ENCODE peak calls at places on chromosomes 7 and 10, in seven cellular contexts. F, E, B, V, L, C and I are unnamed samples.

GRCh38 chr10:23341004-23341403 is 3.6 kb downstream of the C10orf67 start:
- DNase-seq in F (no peak), E (no peak), B (no peak), V (no peak), L (no peak), C (no peak), I (no peak)

GRCh38 chr10:76082232-76082631 is 650.8 kb downstream of the LRMDA start:
- DNase-seq in F (no peak), E (no peak), B (no peak), V (no peak), L (no peak), C (no peak), I (no peak)

GRCh38 chr7:158367634-158367982 is 220.0 kb downstream of the PTPRN2 start:
- DNase-seq in F (no peak), E (no peak), B (no peak), V (no peak), L (no peak), C (no peak), I (no peak)

GRCh38 chr10:71228875-71229720 is 16.7 kb downstream of the UNC5B start:
- DNase-seq in F (no peak), E (no peak), B (peak; percentile 62), V (no peak), L (no peak), C (no peak), I (no peak)

GRCh38 chr10:31320598-31321211 is 1.7 kb downstream of the ZEB1 start:
- DNase-seq in F (peak; percentile 54), E (peak; percentile 32), B (no peak), V (no peak), L (peak; percentile 54), C (peak; percentile 68), I (peak; percentile 55)

GRCh38 chr7:41110186-41110585 is 592.7 kb downstream of the INHBA start:
- DNase-seq in F (no peak), E (no peak), B (no peak), V (no peak), L (no peak), C (no peak), I (no peak)

GRCh38 chr10:11161910-11162309 is 144.2 kb downstream of the CELF2 start:
- DNase-seq in F (no peak), E (no peak), B (no peak), V (no peak), L (no peak), C (no peak), I (no peak)

GRCh38 chr7:67625257-67625713 is 628.7 kb downstream of the TYW1 start:
- DNase-seq in F (peak; percentile 52), E (peak; percentile 92), B (peak; percentile 80), V (peak; percentile 53), L (peak; percentile 77), C (peak; percentile 84), I (no peak)

GRCh38 chr7:25758559-25758958 is 393.4 kb upstream of the NFE2L3 start:
- DNase-seq in F (no peak), E (no peak), B (no peak), V (no peak), L (no peak), C (no peak), I (no peak)

GRCh38 chr7:18508441-18509427 is 13.2 kb downstream of the HDAC9 start:
- DNase-seq in F (no peak), E (no peak), B (no peak), V (no peak), L (peak; percentile 50), C (no peak), I (no peak)

GRCh38 chr7:116327751-116328150 is 117.4 kb downstream of the TES start:
- DNase-seq in F (no peak), E (no peak), B (no peak), V (no peak), L (peak; percentile 20), C (no peak), I (no peak)

GRCh38 chr7:139741239-139741638 is 36.6 kb downstream of the HIPK2 start:
- DNase-seq in F (no peak), E (no peak), B (no peak), V (no peak), L (no peak), C (no peak), I (no peak)

GRCh38 chr7:112020800-112021199 is 185.4 kb downstream of the DOCK4 start:
- DNase-seq in F (no peak), E (no peak), B (no peak), V (no peak), L (no peak), C (no peak), I (no peak)

GRCh38 chr7:140316165-140316661 is 82.1 kb downstream of the SLC37A3 start:
- DNase-seq in F (no peak), E (no peak), B (peak; percentile 84), V (peak; percentile 81), L (peak; percentile 79), C (no peak), I (no peak)

GRCh38 chr7:28629216-28629848 is 217.0 kb downstream of the CREB5 start:
- DNase-seq in F (no peak), E (no peak), B (no peak), V (no peak), L (no peak), C (no peak), I (no peak)

GRCh38 chr10:16116404-16117304 is 256.3 kb upstream of the MINDY3 start:
- DNase-seq in F (peak; percentile 28), E (peak; percentile 14), B (no peak), V (no peak), L (peak; percentile 49), C (no peak), I (peak; percentile 26)

GRCh38 chr10:76492026-76492425 is 1060.6 kb downstream of the LRMDA start:
- DNase-seq in F (no peak), E (no peak), B (no peak), V (no peak), L (peak; percentile 62), C (no peak), I (no peak)

GRCh38 chr7:74575083-74575803 is 82.3 kb upstream of the GTF2I start:
- DNase-seq in F (no peak), E (no peak), B (peak; percentile 75), V (peak; percentile 48), L (peak; percentile 76), C (no peak), I (no peak)

GRCh38 chr7:156751319-156751718 is 110.7 kb downstream of the RNF32 start:
- DNase-seq in F (peak; percentile 11), E (no peak), B (no peak), V (no peak), L (peak; percentile 17), C (no peak), I (no peak)

GRCh38 chr10:77643795-77644468 is 6.3 kb upstream of the KCNMA1 start:
- DNase-seq in F (peak; percentile 47), E (peak; percentile 57), B (no peak), V (peak; percentile 40), L (peak; percentile 83), C (no peak), I (peak; percentile 38)

GRCh38 chr10:117419921-117420320 is 44.7 kb upstream of the PDZD8 start:
- DNase-seq in F (no peak), E (no peak), B (no peak), V (no peak), L (no peak), C (no peak), I (no peak)

GRCh38 chr10:122075171-122075570 is 86.2 kb downstream of the TACC2 start:
- DNase-seq in F (no peak), E (no peak), B (no peak), V (no peak), L (no peak), C (no peak), I (no peak)

GRCh38 chr10:27518261-27518660 is 14.2 kb downstream of the RAB18 start:
- DNase-seq in F (no peak), E (no peak), B (no peak), V (no peak), L (no peak), C (no peak), I (no peak)

GRCh38 chr7:149005427-149006344 is 22.6 kb downstream of the PDIA4 start:
- DNase-seq in F (peak; percentile 73), E (peak; percentile 89), B (peak; percentile 91), V (peak; percentile 88), L (peak; percentile 76), C (peak; percentile 81), I (peak; percentile 78)

GRCh38 chr7:55409474-55410225 is 44.5 kb downstream of the LANCL2 start:
- DNase-seq in F (no peak), E (no peak), B (no peak), V (no peak), L (no peak), C (no peak), I (no peak)

GRCh38 chr10:841535-841934 is 90.0 kb downstream of the LARP4B start:
- DNase-seq in F (no peak), E (no peak), B (no peak), V (no peak), L (no peak), C (no peak), I (no peak)
- TF ChIP-seq CTCF in F (no peak), E (no peak), B (no peak), V (no peak), L (no peak), C (no peak), I (no peak)

GRCh38 chr10:29381230-29381563 is 92.3 kb downstream of the LYZL1 start:
- DNase-seq in F (no peak), E (no peak), B (no peak), V (no peak), L (no peak), C (no peak), I (no peak)
- TF ChIP-seq CTCF in F (no peak), E (no peak), B (no peak), V (no peak), L (no peak), C (no peak), I (no peak)

DNA sequence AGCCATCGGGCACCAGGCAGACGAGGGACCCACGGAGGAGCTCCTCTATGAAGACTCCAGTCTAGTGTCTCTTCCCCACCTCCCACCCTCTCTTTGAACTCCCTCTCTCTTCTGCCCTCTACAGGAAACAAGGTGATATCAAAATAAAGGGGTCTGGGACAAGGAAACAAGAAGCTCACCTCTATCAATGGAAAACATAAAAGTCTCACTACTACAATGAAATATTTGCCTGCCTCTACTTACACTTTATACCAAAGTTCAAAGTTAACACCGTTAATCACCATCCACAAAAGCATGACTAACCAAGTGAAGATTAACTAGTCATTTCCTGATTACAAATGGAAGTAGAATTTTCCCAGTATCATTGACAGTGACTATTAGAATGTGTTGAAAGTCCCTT is 82.2 kb downstream of the PARD3 start:
- DNase-seq in F (no peak), E (no peak), B (no peak), V (no peak), L (peak; percentile 66), C (no peak), I (no peak)
- TF ChIP-seq CTCF in F (no peak), E (peak; percentile 34), B (peak; percentile 6), V (no peak), L (peak; percentile 50), C (peak; percentile 58), I (no peak)

GRCh38 chr10:5698062-5698461 is 13.4 kb downstream of the TASOR2 start:
- DNase-seq in F (no peak), E (no peak), B (no peak), V (no peak), L (no peak), C (no peak), I (no peak)

GRCh38 chr10:5691786-5692185 is 7.1 kb downstream of the TASOR2 start:
- DNase-seq in F (no peak), E (no peak), B (no peak), V (no peak), L (no peak), C (no peak), I (no peak)

GRCh38 chr10:5692476-5693358 is 8.1 kb downstream of the TASOR2 start:
- DNase-seq in F (peak; percentile 74), E (peak; percentile 75), B (peak; percentile 78), V (peak; percentile 63), L (peak; percentile 55), C (peak; percentile 78), I (peak; percentile 60)

GRCh38 chr10:5697342-5697741 is 12.7 kb downstream of the TASOR2 start:
- DNase-seq in F (no peak), E (no peak), B (no peak), V (no peak), L (no peak), C (no peak), I (no peak)

GRCh38 chr10:5694573-5694972 is 9.9 kb downstream of the TASOR2 start:
- DNase-seq in F (no peak), E (no peak), B (no peak), V (no peak), L (no peak), C (no peak), I (no peak)
- TF ChIP-seq CTCF in F (no peak), E (no peak), B (no peak), V (no peak), L (no peak), C (no peak), I (no peak)